ENCODE peak calls at places on chromosomes 2 and 18, in seven cellular contexts. S, H, I, O, E, L and J are unnamed samples. For H3K36me3, the result is how much of the 10 kb centered on the place peaks cover.

GRCh38 chr2:235045973-235046343 is 94.1 kb downstream of the SH3BP4 start:
- DNase-seq in S (no peak), O (no peak), I (no peak), L (no peak), H (no peak), E (no peak), J (no peak)

GRCh38 chr18:74916773-74917393 is 292.1 kb downstream of the PTGR3 start:
- DNase-seq in E (no peak), S (no peak), H (no peak), I (no peak), O (no peak), L (no peak), J (no peak)

GRCh38 chr18:63161728-63162195 is 157.8 kb downstream of the BCL2 start:
- DNase-seq in H (peak), I (peak), E (peak), L (no peak), O (no peak), S (no peak), J (no peak)

GRCh38 chr2:29657674-29658073 is 263.7 kb downstream of the ALK start:
- DNase-seq in E (no peak), I (no peak), L (no peak), O (no peak), H (no peak), S (no peak), J (no peak)

GRCh38 chr2:121093735-121094520 is 191.1 kb downstream of the TFCP2L1 start:
- DNase-seq in H (no peak), I (no peak), E (no peak), O (no peak), S (no peak), L (no peak), J (no peak)

GRCh38 chr2:85852979-85853498 is 35.8 kb downstream of the ST3GAL5 start:
- DNase-seq in O (no peak), H (no peak), S (peak), E (no peak), I (peak), L (no peak), J (no peak)

GRCh38 chr18:11955299-11956029 is 25.8 kb upstream of the IMPA2 start:
- DNase-seq in O (no peak), L (no peak), H (peak), S (no peak), E (peak), I (no peak), J (no peak)

GRCh38 chr18:55794288-55795052 is 206.5 kb upstream of the TCF4 start:
- DNase-seq in E (no peak), S (no peak), I (no peak), L (no peak), O (no peak), H (no peak), J (no peak)

GRCh38 chr2:110157153-110157793 is 41.7 kb upstream of the MALL start:
- DNase-seq in O (peak), L (no peak), H (peak), I (peak), E (peak), S (peak), J (peak)

GRCh38 chr2:234395801-234396478 is 100.9 kb downstream of the ARL4C start:
- DNase-seq in L (no peak), S (peak), O (no peak), I (no peak), E (no peak), H (no peak), J (no peak)

GRCh38 chr2:96552284-96553175 is 16.0 kb downstream of the ARID5A start:
- DNase-seq in I (no peak), L (no peak), O (no peak), E (no peak), H (no peak), S (peak), J (no peak)

GRCh38 chr2:180040146-180040925 is 33.2 kb upstream of the CWC22 start:
- DNase-seq in E (no peak), O (no peak), L (no peak), S (no peak), I (no peak), H (no peak), J (no peak)

GRCh38 chr18:28002841-28003240 is 174.1 kb downstream of the CDH2 start:
- DNase-seq in O (no peak), L (no peak), S (no peak), I (no peak), H (no peak), E (no peak), J (no peak)

GRCh38 chr18:46632401-46633089 is 24.5 kb downstream of the LOXHD1 start:
- DNase-seq in I (no peak), L (no peak), H (no peak), S (no peak), O (peak), E (no peak), J (no peak)

GRCh38 chr2:151672277-151672676 is 62.0 kb downstream of the NEB start:
- DNase-seq in S (no peak), E (no peak), I (no peak), L (no peak), H (no peak), O (no peak), J (no peak)

GRCh38 chr2:199136681-199137080 is 321.1 kb downstream of the SATB2 start:
- DNase-seq in I (no peak), L (no peak), E (no peak), O (no peak), H (no peak), S (no peak), J (no peak)

GRCh38 chr2:128544321-128545037 is 225.8 kb upstream of the HS6ST1 start:
- DNase-seq in L (no peak), H (no peak), S (no peak), I (no peak), E (no peak), O (no peak), J (no peak)

GRCh38 chr2:26570083-26570430 is 71.1 kb downstream of the CIB4 start:
- DNase-seq in S (no peak), H (no peak), O (no peak), L (no peak), E (no peak), I (no peak), J (no peak)

GRCh38 chr2:234377761-234378341 is 119.0 kb downstream of the ARL4C start:
- DNase-seq in I (no peak), O (no peak), S (no peak), E (no peak), L (no peak), H (no peak), J (no peak)

GRCh38 chr18:57901819-57902600 is 98.9 kb upstream of the ATP8B1 start:
- DNase-seq in E (peak), S (no peak), I (no peak), O (no peak), L (no peak), H (no peak), J (no peak)

GRCh38 chr2:121868652-121869051 is 113.2 kb downstream of the TSN start:
- DNase-seq in O (no peak), H (no peak), E (peak), S (no peak), I (no peak), L (no peak), J (no peak)

GRCh38 chr2:675460-675859 is 1.7 kb downstream of the TMEM18 start:
- DNase-seq in E (no peak), H (no peak), S (no peak), L (no peak), O (no peak), I (no peak), J (no peak)

GRCh38 chr2:678964-679363 is 1.8 kb upstream of the TMEM18 start:
- DNase-seq in L (no peak), O (no peak), I (no peak), E (no peak), H (no peak), S (no peak), J (no peak)

GRCh38 chr2:676647-677055 is 555 bp downstream of the TMEM18 start:
- DNase-seq in S (peak), E (peak), O (peak), I (peak), L (peak), H (peak), J (peak)

GRCh38 chr2:675982-676646 is 1.1 kb downstream of the TMEM18 start:
- DNase-seq in O (no peak), H (peak), I (no peak), E (peak), S (peak), L (peak), J (peak)

DNA sequence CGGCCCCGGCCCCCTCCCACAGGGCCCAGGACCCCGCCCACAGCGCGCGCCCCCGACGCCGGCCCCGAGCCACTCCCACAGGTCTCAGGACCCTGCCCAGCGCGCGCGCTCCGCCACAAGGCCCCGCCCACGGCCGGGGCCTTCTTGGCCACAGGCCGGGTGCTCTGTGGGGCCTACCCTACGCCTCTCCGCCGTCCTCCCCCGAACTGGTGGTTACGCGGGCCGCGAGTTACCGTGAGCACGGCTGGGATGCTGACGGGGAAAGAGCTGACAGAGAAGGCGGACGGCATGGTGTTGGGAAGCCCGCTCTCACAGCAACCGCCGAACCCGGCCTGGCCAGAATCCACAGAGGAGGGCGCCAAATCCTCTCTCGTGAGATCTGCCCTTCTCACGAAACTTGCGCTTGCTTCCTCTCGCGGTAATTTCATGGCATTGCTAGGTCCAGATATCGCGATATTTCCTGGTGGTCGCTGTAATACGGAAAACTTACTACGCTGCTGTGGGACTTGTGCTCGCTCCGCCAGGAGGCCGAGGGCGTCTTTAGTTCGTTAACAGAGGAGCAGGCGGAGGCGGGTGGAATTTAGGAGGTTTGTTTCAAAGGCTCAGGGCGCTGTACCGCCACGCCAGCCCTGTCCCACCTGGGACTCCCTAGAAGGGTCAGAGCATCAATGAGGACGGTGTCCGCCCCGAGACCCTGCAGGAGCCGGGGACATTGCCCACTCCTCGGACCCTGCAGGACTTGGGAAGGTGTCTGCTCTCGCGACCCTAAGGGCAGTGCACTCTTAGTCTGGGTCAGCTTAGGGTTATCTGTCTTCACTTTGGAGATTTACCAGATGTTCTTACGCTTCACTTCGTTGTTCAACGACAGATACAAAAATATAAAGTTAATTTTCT is at the start of gene TMEM18:
- DNase-seq in O (peak), H (peak), L (peak), I (peak), E (peak), S (peak), J (peak)
- TF ChIP-seq YY1 in O (peak), H (peak), L (no peak), I (peak), E (peak), S (no peak), J (no peak)

DNA sequence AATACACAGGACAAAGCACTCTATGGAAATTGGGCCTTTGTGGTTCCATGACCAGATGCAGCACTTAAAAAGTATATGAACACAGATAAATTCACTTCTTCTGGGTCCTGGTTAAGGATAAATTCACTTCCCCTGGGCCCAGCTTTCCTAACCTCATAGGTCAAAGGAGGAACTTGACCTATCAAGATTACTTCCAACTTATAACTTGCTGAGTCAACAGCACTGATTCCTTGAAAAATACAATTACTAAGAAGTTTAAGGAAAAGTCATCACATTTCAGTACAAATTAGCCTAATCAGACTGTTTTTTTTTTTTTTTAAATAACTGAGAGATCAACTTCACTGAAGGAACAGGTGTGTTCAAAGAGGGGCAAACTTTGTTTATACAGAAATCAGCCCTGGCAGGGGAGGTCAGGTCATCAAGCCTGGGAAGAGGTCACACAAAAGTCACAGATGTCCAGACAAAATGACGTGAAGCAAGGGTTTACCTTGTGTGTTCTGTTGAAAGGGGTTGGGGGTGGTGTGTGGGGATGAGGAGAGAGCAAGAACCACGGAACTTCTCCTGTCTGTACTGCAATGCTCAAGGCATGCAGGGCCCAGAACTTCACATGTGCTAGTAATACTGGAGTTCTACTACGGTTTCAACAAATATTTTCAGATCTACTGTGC is 55.8 kb downstream of the PPP4R1 start:
- DNase-seq in E (no peak), L (no peak), I (no peak), S (no peak), H (no peak), O (no peak), J (no peak)
- H3K36me3 ChIP-seq in E (half or more), L (under half), I (under half), S (half or more), H (half or more), O (under half), J (half or more)

GRCh38 chr2:219381448-219381847 is 6.3 kb downstream of the DNPEP start:
- DNase-seq in E (no peak), I (no peak), H (peak), L (no peak), S (no peak), O (no peak), J (no peak)
- TF ChIP-seq YY1 in E (no peak), I (no peak), H (no peak), L (no peak), S (no peak), O (no peak), J (no peak)

GRCh38 chr2:101883860-101884259 is 107.9 kb upstream of the IL1R2 start:
- DNase-seq in H (peak), S (peak), E (peak), I (no peak), O (peak), L (no peak), J (no peak)
- H3K36me3 ChIP-seq in H (under half), S (half or more), E (half or more), I (under half), O (under half), L (under half), J (half or more)